ENCODE peak calls at places on chromosomes 5 and 9, in six cellular contexts. One of them, this sample, is unnamed.
A peak's percentile ranks its signal among the peaks of the same experiment; 100 is the strongest.

GRCh38 chr5:42573386-42573785 is 150.1 kb downstream of the GHR start:
- DNase-seq in brain microvascular endothelial cell: no peak
- DNase-seq in hypothalamus: no peak
- DNase-seq in KBM-7: no peak
- DNase-seq in HS-5: no peak
- DNase-seq in AG08395: no peak
- DNase-seq in this sample: no peak

GRCh38 chr9:22643541-22643940 is 196.9 kb downstream of the DMRTA1 start:
- DNase-seq in brain microvascular endothelial cell: no peak
- DNase-seq in hypothalamus: no peak
- DNase-seq in KBM-7: no peak
- DNase-seq in HS-5: no peak
- DNase-seq in AG08395: no peak
- DNase-seq in this sample: no peak

GRCh38 chr5:151642472-151643140 is 44.1 kb downstream of the SPARC start:
- DNase-seq in brain microvascular endothelial cell: no peak
- DNase-seq in hypothalamus: no peak
- DNase-seq in KBM-7: no peak
- DNase-seq in HS-5: no peak
- DNase-seq in AG08395: no peak
- DNase-seq in this sample: no peak

GRCh38 chr5:103834216-103834615 is 271.6 kb upstream of the NUDT12 start:
- DNase-seq in brain microvascular endothelial cell: no peak
- DNase-seq in hypothalamus: no peak
- DNase-seq in KBM-7: no peak
- DNase-seq in HS-5: no peak
- DNase-seq in AG08395: no peak
- DNase-seq in this sample: no peak

GRCh38 chr9:119487118-119487827 is 118.0 kb upstream of the BRINP1 start:
- DNase-seq in brain microvascular endothelial cell: no peak
- DNase-seq in hypothalamus: no peak
- DNase-seq in KBM-7: no peak
- DNase-seq in HS-5: no peak
- DNase-seq in AG08395: no peak
- DNase-seq in this sample: no peak

GRCh38 chr9:104876587-104876986 is 51.4 kb downstream of the ABCA1 start:
- DNase-seq in brain microvascular endothelial cell: no peak
- DNase-seq in hypothalamus: no peak
- DNase-seq in KBM-7: no peak
- DNase-seq in HS-5: no peak
- DNase-seq in AG08395: no peak
- DNase-seq in this sample: no peak

GRCh38 chr5:12017037-12017436 is 112.8 kb upstream of the CTNND2 start:
- DNase-seq in brain microvascular endothelial cell: no peak
- DNase-seq in hypothalamus: no peak
- DNase-seq in KBM-7: no peak
- DNase-seq in HS-5: no peak
- DNase-seq in AG08395: no peak
- DNase-seq in this sample: no peak

GRCh38 chr5:59586811-59587340 is 306.6 kb downstream of the PDE4D start:
- DNase-seq in brain microvascular endothelial cell: no peak
- DNase-seq in hypothalamus: no peak
- DNase-seq in KBM-7: no peak
- DNase-seq in HS-5: no peak
- DNase-seq in AG08395: no peak
- DNase-seq in this sample: no peak

GRCh38 chr5:36928947-36929346 is 52.4 kb downstream of the NIPBL start:
- DNase-seq in brain microvascular endothelial cell: peak; percentile 28
- DNase-seq in hypothalamus: no peak
- DNase-seq in KBM-7: no peak
- DNase-seq in HS-5: peak; percentile 83
- DNase-seq in AG08395: peak; percentile 20
- DNase-seq in this sample: no peak

GRCh38 chr9:19247420-19247819 is 16.9 kb downstream of the DENND4C start:
- DNase-seq in brain microvascular endothelial cell: no peak
- DNase-seq in hypothalamus: no peak
- DNase-seq in KBM-7: no peak
- DNase-seq in HS-5: no peak
- DNase-seq in AG08395: no peak
- DNase-seq in this sample: no peak

This sample was measured in MM.1S.